ENCODE peak calls at places on chromosome 2, in seven cellular contexts. One of them, this sample, is unnamed.

GRCh38 chr2:239381709-239382134 is 19.1 kb downstream of the HDAC4 start:
- DNase-seq in bronchial epithelial cell: no peak
- DNase-seq in T-helper 9 cell: no peak
- DNase-seq in naive thymus-derived CD8-positive, alpha-beta T cell: peak
- DNase-seq in BJ: no peak
- DNase-seq in activated T-cell treated with anti-CD3 and anti-CD28 coated beads for 1 hour: no peak
- DNase-seq in CD4-positive, CD25-positive, alpha-beta regulatory T cell: no peak
- DNase-seq in this sample: no peak

GRCh38 chr2:69163109-69163508 is 150.1 kb downstream of the ANTXR1 start:
- DNase-seq in bronchial epithelial cell: peak
- DNase-seq in T-helper 9 cell: no peak
- DNase-seq in naive thymus-derived CD8-positive, alpha-beta T cell: no peak
- DNase-seq in BJ: peak
- DNase-seq in activated T-cell treated with anti-CD3 and anti-CD28 coated beads for 1 hour: no peak
- DNase-seq in CD4-positive, CD25-positive, alpha-beta regulatory T cell: no peak
- DNase-seq in this sample: no peak

GRCh38 chr2:143223556-143223955 is 94.3 kb downstream of the ARHGAP15 start:
- DNase-seq in bronchial epithelial cell: no peak
- DNase-seq in T-helper 9 cell: no peak
- DNase-seq in naive thymus-derived CD8-positive, alpha-beta T cell: no peak
- DNase-seq in BJ: no peak
- DNase-seq in activated T-cell treated with anti-CD3 and anti-CD28 coated beads for 1 hour: no peak
- DNase-seq in CD4-positive, CD25-positive, alpha-beta regulatory T cell: no peak
- DNase-seq in this sample: no peak

GRCh38 chr2:239865059-239865639 is 160.0 kb downstream of the NDUFA10 start:
- DNase-seq in bronchial epithelial cell: no peak
- DNase-seq in T-helper 9 cell: no peak
- DNase-seq in naive thymus-derived CD8-positive, alpha-beta T cell: peak
- DNase-seq in BJ: no peak
- DNase-seq in activated T-cell treated with anti-CD3 and anti-CD28 coated beads for 1 hour: no peak
- DNase-seq in CD4-positive, CD25-positive, alpha-beta regulatory T cell: no peak
- DNase-seq in this sample: no peak

GRCh38 chr2:241895732-241896641 is 26.5 kb downstream of the RTP5 start:
- DNase-seq in bronchial epithelial cell: peak
- DNase-seq in T-helper 9 cell: no peak
- DNase-seq in naive thymus-derived CD8-positive, alpha-beta T cell: no peak
- DNase-seq in BJ: no peak
- DNase-seq in activated T-cell treated with anti-CD3 and anti-CD28 coated beads for 1 hour: no peak
- DNase-seq in CD4-positive, CD25-positive, alpha-beta regulatory T cell: no peak
- DNase-seq in this sample: no peak

GRCh38 chr2:42192642-42193566 is 23.8 kb downstream of the EML4 start:
- DNase-seq in bronchial epithelial cell: no peak
- DNase-seq in T-helper 9 cell: no peak
- DNase-seq in naive thymus-derived CD8-positive, alpha-beta T cell: no peak
- DNase-seq in BJ: no peak
- DNase-seq in activated T-cell treated with anti-CD3 and anti-CD28 coated beads for 1 hour: no peak
- DNase-seq in CD4-positive, CD25-positive, alpha-beta regulatory T cell: no peak
- DNase-seq in this sample: no peak

GRCh38 chr2:112646102-112646719 is 472 bp downstream of the SLC20A1 start:
- DNase-seq in bronchial epithelial cell: no peak
- DNase-seq in T-helper 9 cell: no peak
- DNase-seq in naive thymus-derived CD8-positive, alpha-beta T cell: no peak
- DNase-seq in BJ: no peak
- DNase-seq in activated T-cell treated with anti-CD3 and anti-CD28 coated beads for 1 hour: peak
- DNase-seq in CD4-positive, CD25-positive, alpha-beta regulatory T cell: no peak
- DNase-seq in this sample: no peak

GRCh38 chr2:149489452-149489851 is 98.1 kb downstream of the MMADHC start:
- DNase-seq in bronchial epithelial cell: no peak
- DNase-seq in T-helper 9 cell: no peak
- DNase-seq in naive thymus-derived CD8-positive, alpha-beta T cell: no peak
- DNase-seq in BJ: no peak
- DNase-seq in activated T-cell treated with anti-CD3 and anti-CD28 coated beads for 1 hour: no peak
- DNase-seq in CD4-positive, CD25-positive, alpha-beta regulatory T cell: no peak
- DNase-seq in this sample: no peak

GRCh38 chr2:196369967-196370366 is 198.6 kb upstream of the STK17B start:
- DNase-seq in bronchial epithelial cell: peak
- DNase-seq in T-helper 9 cell: no peak
- DNase-seq in naive thymus-derived CD8-positive, alpha-beta T cell: no peak
- DNase-seq in BJ: no peak
- DNase-seq in activated T-cell treated with anti-CD3 and anti-CD28 coated beads for 1 hour: no peak
- DNase-seq in CD4-positive, CD25-positive, alpha-beta regulatory T cell: no peak
- DNase-seq in this sample: no peak

GRCh38 chr2:146978891-146979555 is 865.8 kb upstream of the ACVR2A start:
- DNase-seq in bronchial epithelial cell: no peak
- DNase-seq in T-helper 9 cell: no peak
- DNase-seq in naive thymus-derived CD8-positive, alpha-beta T cell: no peak
- DNase-seq in BJ: no peak
- DNase-seq in activated T-cell treated with anti-CD3 and anti-CD28 coated beads for 1 hour: no peak
- DNase-seq in CD4-positive, CD25-positive, alpha-beta regulatory T cell: no peak
- DNase-seq in this sample: no peak

GRCh38 chr2:170446078-170446477 is 268.1 kb downstream of the MYO3B start:
- DNase-seq in bronchial epithelial cell: peak
- DNase-seq in T-helper 9 cell: no peak
- DNase-seq in naive thymus-derived CD8-positive, alpha-beta T cell: no peak
- DNase-seq in BJ: no peak
- DNase-seq in activated T-cell treated with anti-CD3 and anti-CD28 coated beads for 1 hour: no peak
- DNase-seq in CD4-positive, CD25-positive, alpha-beta regulatory T cell: no peak
- DNase-seq in this sample: no peak

GRCh38 chr2:231890896-231891513 is 35.2 kb downstream of the NPPC start:
- DNase-seq in bronchial epithelial cell: peak
- DNase-seq in T-helper 9 cell: no peak
- DNase-seq in naive thymus-derived CD8-positive, alpha-beta T cell: no peak
- DNase-seq in BJ: no peak
- DNase-seq in activated T-cell treated with anti-CD3 and anti-CD28 coated beads for 1 hour: no peak
- DNase-seq in CD4-positive, CD25-positive, alpha-beta regulatory T cell: no peak
- DNase-seq in this sample: no peak

GRCh38 chr2:65431417-65432226 is 777 bp downstream of the SPRED2 start:
- DNase-seq in bronchial epithelial cell: no peak
- DNase-seq in T-helper 9 cell: peak
- DNase-seq in naive thymus-derived CD8-positive, alpha-beta T cell: peak
- DNase-seq in BJ: no peak
- DNase-seq in activated T-cell treated with anti-CD3 and anti-CD28 coated beads for 1 hour: peak
- DNase-seq in CD4-positive, CD25-positive, alpha-beta regulatory T cell: peak
- DNase-seq in this sample: no peak

GRCh38 chr2:26457241-26457666 is 20.7 kb downstream of the OTOF start:
- DNase-seq in bronchial epithelial cell: no peak
- DNase-seq in T-helper 9 cell: no peak
- DNase-seq in naive thymus-derived CD8-positive, alpha-beta T cell: no peak
- DNase-seq in BJ: no peak
- DNase-seq in activated T-cell treated with anti-CD3 and anti-CD28 coated beads for 1 hour: no peak
- DNase-seq in CD4-positive, CD25-positive, alpha-beta regulatory T cell: no peak
- DNase-seq in this sample: no peak

GRCh38 chr2:233349005-233349998 is 5.0 kb upstream of the DGKD start:
- DNase-seq in bronchial epithelial cell: no peak
- DNase-seq in T-helper 9 cell: no peak
- DNase-seq in naive thymus-derived CD8-positive, alpha-beta T cell: peak
- DNase-seq in BJ: no peak
- DNase-seq in activated T-cell treated with anti-CD3 and anti-CD28 coated beads for 1 hour: no peak
- DNase-seq in CD4-positive, CD25-positive, alpha-beta regulatory T cell: no peak
- DNase-seq in this sample: peak

GRCh38 chr2:234252766-234253165 is 202.3 kb downstream of the SPP2 start:
- DNase-seq in bronchial epithelial cell: no peak
- DNase-seq in T-helper 9 cell: no peak
- DNase-seq in naive thymus-derived CD8-positive, alpha-beta T cell: no peak
- DNase-seq in BJ: no peak
- DNase-seq in activated T-cell treated with anti-CD3 and anti-CD28 coated beads for 1 hour: no peak
- DNase-seq in CD4-positive, CD25-positive, alpha-beta regulatory T cell: no peak
- DNase-seq in this sample: no peak

GRCh38 chr2:46333912-46334311 is 36.7 kb downstream of the EPAS1 start:
- DNase-seq in bronchial epithelial cell: no peak
- DNase-seq in T-helper 9 cell: no peak
- DNase-seq in naive thymus-derived CD8-positive, alpha-beta T cell: no peak
- DNase-seq in BJ: no peak
- DNase-seq in activated T-cell treated with anti-CD3 and anti-CD28 coated beads for 1 hour: no peak
- DNase-seq in CD4-positive, CD25-positive, alpha-beta regulatory T cell: no peak
- DNase-seq in this sample: no peak

GRCh38 chr2:148586528-148587128 is 57.9 kb upstream of the EPC2 start:
- DNase-seq in bronchial epithelial cell: no peak
- DNase-seq in T-helper 9 cell: no peak
- DNase-seq in naive thymus-derived CD8-positive, alpha-beta T cell: no peak
- DNase-seq in BJ: no peak
- DNase-seq in activated T-cell treated with anti-CD3 and anti-CD28 coated beads for 1 hour: no peak
- DNase-seq in CD4-positive, CD25-positive, alpha-beta regulatory T cell: no peak
- DNase-seq in this sample: no peak

This sample was measured in HFF-Myc.